ENCODE peak calls at places on chromosomes 11 and 22, in seven cellular contexts. I is colonic mucosa, G is H9, D is thyroid gland, K is stomach, U is OCI-LY7, F is A549. W is an unnamed sample.

GRCh38 chr11:24253237-24253760 is 243.6 kb upstream of the LUZP2 start:
- DNase-seq in I (no peak), K (no peak), G (no peak), U (no peak), F (no peak), D (no peak), W (no peak)

GRCh38 chr11:109940816-109941215 is 152.4 kb upstream of the ZC3H12C start:
- DNase-seq in D (no peak), I (no peak), F (peak; percentile 89), G (no peak), K (no peak), U (no peak), W (no peak)

GRCh38 chr11:86672007-86672621 is at the start of gene ME3:
- DNase-seq in G (peak; percentile 61), F (peak; percentile 76), D (peak; percentile 69), I (peak; percentile 71), K (peak; percentile 74), U (no peak), W (peak; percentile 72)

GRCh38 chr11:1438967-1439330 is 47.6 kb downstream of the MOB2 start:
- DNase-seq in G (no peak), I (no peak), F (no peak), K (no peak), D (no peak), U (no peak), W (no peak)

GRCh38 chr11:78319453-78319955 is 98.1 kb downstream of the GAB2 start:
- DNase-seq in D (no peak), U (no peak), F (no peak), G (no peak), K (no peak), I (no peak), W (no peak)

GRCh38 chr22:24067587-24068376 is 56.7 kb downstream of the CABIN1 start:
- DNase-seq in F (no peak), U (peak; percentile 25), K (peak; percentile 50), D (peak; percentile 40), G (no peak), I (peak; percentile 50), W (no peak)

GRCh38 chr11:76606102-76606793 is 64.3 kb downstream of the LRRC32 start:
- DNase-seq in G (peak; percentile 25), D (no peak), F (no peak), I (peak; percentile 41), U (no peak), K (no peak), W (peak; percentile 66)

GRCh38 chr11:60960405-60960804 is 8.4 kb upstream of the SLC15A3 start:
- DNase-seq in K (no peak), G (no peak), U (no peak), D (no peak), I (no peak), F (no peak), W (no peak)

GRCh38 chr11:113677648-113678047 is 28.5 kb downstream of the TMPRSS5 start:
- DNase-seq in D (no peak), K (no peak), G (no peak), I (no peak), U (no peak), F (no peak), W (no peak)

GRCh38 chr11:1052133-1053011 is 15.9 kb upstream of the MUC6 start:
- DNase-seq in K (no peak), U (no peak), F (no peak), G (no peak), I (no peak), D (peak; percentile 2), W (no peak)

GRCh38 chr11:111514216-111515031 is at the start of gene HOATZ:
- DNase-seq in F (no peak), G (peak; percentile 83), I (no peak), U (no peak), D (peak; percentile 38), K (no peak), W (peak; percentile 50)

GRCh38 chr11:69088676-69089146 is 40.0 kb downstream of the TPCN2 start:
- DNase-seq in I (peak; percentile 80), U (peak; percentile 78), G (peak; percentile 91), K (peak; percentile 77), F (peak; percentile 83), D (peak; percentile 71), W (peak; percentile 83)

GRCh38 chr11:35166369-35167360 is 27.7 kb downstream of the CD44 start:
- DNase-seq in K (no peak), I (no peak), F (peak; percentile 73), D (no peak), G (no peak), U (no peak), W (no peak)

GRCh38 chr22:50314455-50315288 is 7.2 kb upstream of the PLXNB2 start:
- DNase-seq in G (peak; percentile 61), I (peak; percentile 86), F (no peak), D (peak; percentile 85), K (peak; percentile 54), U (peak; percentile 93), W (no peak)

GRCh38 chr22:29387921-29388758 is at the start of gene AP1B1:
- DNase-seq in K (peak; percentile 98), D (peak; percentile 96), G (peak; percentile 96), U (peak; percentile 99), I (peak; percentile 98), F (peak; percentile 89), W (peak; percentile 96)

GRCh38 chr22:39248254-39248653 is 3.5 kb upstream of the PDGFB start:
- DNase-seq in F (no peak), K (no peak), I (no peak), G (no peak), D (no peak), U (no peak), W (no peak)

GRCh38 chr11:131275580-131275979 is 94.8 kb upstream of the NTM start:
- DNase-seq in K (no peak), I (no peak), F (no peak), G (no peak), U (no peak), D (peak; percentile 60), W (peak; percentile 16)

GRCh38 chr11:109051200-109051599 is 370.8 kb upstream of the C11orf87 start:
- DNase-seq in K (no peak), D (no peak), I (no peak), G (no peak), U (no peak), F (no peak), W (no peak)

GRCh38 chr11:119320593-119321524 is 3.9 kb upstream of the MCAM start:
- DNase-seq in F (peak; percentile 22), K (peak; percentile 64), U (peak; percentile 65), D (no peak), I (peak; percentile 56), G (peak; percentile 70), W (no peak)

GRCh38 chr11:107018902-107019493 is 722 bp upstream of the GUCY1A2 start:
- DNase-seq in D (peak; percentile 63), I (peak; percentile 23), U (no peak), G (peak; percentile 90), K (peak; percentile 52), F (peak; percentile 32), W (peak; percentile 77)

GRCh38 chr11:77071671-77072605 is 5.2 kb downstream of the CAPN5 start:
- DNase-seq in I (peak; percentile 38), D (no peak), K (peak; percentile 25), F (no peak), U (no peak), G (peak; percentile 24), W (no peak)

GRCh38 chr22:19055801-19056200 is 66.4 kb downstream of the DGCR2 start:
- DNase-seq in K (peak; percentile 20), G (no peak), I (no peak), F (no peak), U (no peak), D (no peak), W (no peak)

GRCh38 chr22:31501738-31502137 is 5.4 kb downstream of the SFI1 start:
- DNase-seq in G (no peak), I (no peak), D (no peak), F (no peak), U (no peak), K (no peak), W (no peak)

GRCh38 chr11:27139742-27140141 is 99.1 kb downstream of the BBOX1 start:
- DNase-seq in U (no peak), K (no peak), I (no peak), D (no peak), F (no peak), G (no peak), W (no peak)

GRCh38 chr11:77559686-77560425 is 29.9 kb upstream of the AQP11 start:
- DNase-seq in K (no peak), I (no peak), D (no peak), G (no peak), U (no peak), F (peak; percentile 61), W (no peak)

GRCh38 chr11:88523362-88524028 is 186.0 kb upstream of the CTSC start:
- DNase-seq in K (no peak), I (no peak), D (no peak), U (no peak), G (no peak), F (no peak), W (no peak)

GRCh38 chr22:47391169-47392053 is 629.0 kb downstream of the TBC1D22A start:
- DNase-seq in K (no peak), F (no peak), G (no peak), I (no peak), D (no peak), U (no peak), W (no peak)

GRCh38 chr22:47392054-47392347 is 629.6 kb downstream of the TBC1D22A start:
- DNase-seq in D (no peak), K (no peak), U (no peak), F (no peak), G (no peak), I (no peak), W (no peak)

GRCh38 chr22:47394504-47395440 is 632.3 kb downstream of the TBC1D22A start:
- DNase-seq in K (no peak), G (no peak), D (no peak), F (no peak), I (no peak), U (no peak), W (no peak)

GRCh38 chr22:47393191-47393590 is 630.7 kb downstream of the TBC1D22A start:
- DNase-seq in G (no peak), F (no peak), D (no peak), I (no peak), K (no peak), U (no peak), W (no peak)

GRCh38 chr22:47392729-47393128 is 630.3 kb downstream of the TBC1D22A start:
- DNase-seq in U (no peak), F (no peak), K (no peak), I (no peak), G (no peak), D (no peak), W (no peak)
- H3K9me3 ChIP-seq in U (no peaks in the 10 kb centered on the region), F (no peaks in the 10 kb centered on the region), K (no peaks in the 10 kb centered on the region), I (no peaks in the 10 kb centered on the region), G (peaks cover 100% of the 10 kb centered on the region), D (no peaks in the 10 kb centered on the region), W (no peaks in the 10 kb centered on the region)

GRCh38 chr11:10758959-10759358 is 7.9 kb downstream of the CTR9 start:
- DNase-seq in U (peak; percentile 24), D (no peak), I (no peak), K (no peak), G (no peak), F (no peak), W (no peak)
- TF ChIP-seq CTCF in U (peak; percentile 76), D (no peak), I (no peak), K (no peak), G (peak; percentile 42), F (peak; percentile 28), W (no peak)

GRCh38 chr11:2988361-2988762 is 3.8 kb downstream of the NAP1L4 start:
- DNase-seq in K (no peak), U (no peak), D (no peak), I (no peak), F (no peak), G (no peak), W (no peak)
- H3K27ac ChIP-seq in K (peak overlapping the region; percentile 95), U (peak overlapping the region; percentile 35), D (no peak overlapping the region), I (peak overlapping the region; percentile 2), F (peak overlapping the region; percentile 15), G (no peak overlapping the region), W (no peak overlapping the region)

GRCh38 chr11:99229544-99229943 is 208.8 kb downstream of the CNTN5 start:
- DNase-seq in K (no peak), D (no peak), I (no peak), G (no peak), F (no peak), U (no peak), W (no peak)
- H3K9me3 ChIP-seq in K (no peaks in the 10 kb centered on the region), D (no peaks in the 10 kb centered on the region), I (no peaks in the 10 kb centered on the region), G (no peaks in the 10 kb centered on the region), F (no peaks in the 10 kb centered on the region), U (no peaks in the 10 kb centered on the region), W (no peaks in the 10 kb centered on the region)

W was measured in testis.